ENCODE peak calls at places on chromosomes 3 and 15, in five cellular contexts. V, G, F, Y and X are unnamed samples.

GRCh38 chr3:185126201-185126600 is 26.7 kb downstream of the C3orf70 start:
- DNase-seq in V (no peak), G (no peak), F (no peak), Y (no peak), X (no peak)

GRCh38 chr3:124885466-124886167 is 1.5 kb downstream of the ITGB5 start:
- DNase-seq in V (no peak), G (peak), F (no peak), Y (no peak), X (no peak)

GRCh38 chr3:64152100-64152499 is 73.2 kb downstream of the PRICKLE2 start:
- DNase-seq in V (no peak), G (peak), F (no peak), Y (no peak), X (no peak)

GRCh38 chr15:72700076-72700475 is 14.1 kb downstream of the BBS4 start:
- DNase-seq in V (no peak), G (no peak), F (no peak), Y (no peak), X (no peak)

GRCh38 chr3:126390201-126390600 is 4.5 kb upstream of the CFAP100 start:
- DNase-seq in V (no peak), G (no peak), F (no peak), Y (no peak), X (no peak)

GRCh38 chr3:71994203-71994602 is 209.3 kb upstream of the PROK2 start:
- DNase-seq in V (no peak), G (no peak), F (no peak), Y (no peak), X (no peak)

GRCh38 chr3:52402706-52403270 is 42.1 kb downstream of the SEMA3G start:
- DNase-seq in V (no peak), G (no peak), F (peak), Y (peak), X (no peak)

GRCh38 chr15:75840659-75841058 is 2.6 kb upstream of the UBE2Q2 start:
- DNase-seq in V (no peak), G (peak), F (no peak), Y (no peak), X (no peak)

GRCh38 chr3:93843981-93844380 is 129.7 kb downstream of the PROS1 start:
- DNase-seq in V (no peak), G (peak), F (no peak), Y (no peak), X (no peak)

GRCh38 chr3:13296662-13297061 is 123.5 kb downstream of the NUP210 start:
- DNase-seq in V (no peak), G (no peak), F (no peak), Y (no peak), X (no peak)

GRCh38 chr3:99686955-99687612 is 48.7 kb downstream of the COL8A1 start:
- DNase-seq in V (peak), G (peak), F (no peak), Y (no peak), X (no peak)

GRCh38 chr3:123019591-123019990 is 8.0 kb downstream of the SEMA5B start:
- DNase-seq in V (no peak), G (no peak), F (no peak), Y (no peak), X (no peak)

GRCh38 chr15:48416301-48416700 is 85.1 kb downstream of the DUT start:
- DNase-seq in V (no peak), G (no peak), F (no peak), Y (no peak), X (no peak)

GRCh38 chr15:78364233-78364632 is 24.1 kb downstream of the CRABP1 start:
- DNase-seq in V (no peak), G (no peak), F (no peak), Y (no peak), X (no peak)

GRCh38 chr15:25863067-25863967 is at the start of gene ATP10A:
- DNase-seq in V (no peak), G (peak), F (no peak), Y (no peak), X (peak)

GRCh38 chr3:66836363-66837152 is 161.5 kb upstream of the KBTBD8 start:
- DNase-seq in V (no peak), G (no peak), F (no peak), Y (no peak), X (no peak)

GRCh38 chr3:52436500-52437106 is 8.3 kb downstream of the SEMA3G start:
- DNase-seq in V (no peak), G (no peak), F (no peak), Y (no peak), X (peak)

GRCh38 chr3:141402476-141403171 is 34.3 kb downstream of the ZBTB38 start:
- DNase-seq in V (peak), G (peak), F (peak), Y (peak), X (peak)

GRCh38 chr3:39137991-39138803 is 15.2 kb downstream of the CSRNP1 start:
- DNase-seq in V (no peak), G (no peak), F (no peak), Y (peak), X (no peak)

GRCh38 chr3:68135145-68135544 is 480.7 kb upstream of the SUCLG2 start:
- DNase-seq in V (no peak), G (no peak), F (no peak), Y (no peak), X (no peak)

GRCh38 chr3:135915206-135915605 is 50.3 kb upstream of the PPP2R3A start:
- DNase-seq in V (no peak), G (no peak), F (no peak), Y (no peak), X (no peak)

GRCh38 chr15:29805043-29805707 is 17.1 kb downstream of the TJP1 start:
- DNase-seq in V (no peak), G (peak), F (no peak), Y (no peak), X (no peak)

GRCh38 chr3:30347679-30348216 is 258.7 kb upstream of the TGFBR2 start:
- DNase-seq in V (peak), G (peak), F (no peak), Y (no peak), X (peak)

GRCh38 chr3:40939113-40940070 is 259.9 kb upstream of the CTNNB1 start:
- DNase-seq in V (no peak), G (no peak), F (peak), Y (no peak), X (no peak)

GRCh38 chr15:87752250-87752951 is 504.1 kb downstream of the NTRK3 start:
- DNase-seq in V (no peak), G (peak), F (no peak), Y (no peak), X (no peak)

GRCh38 chr3:187107989-187108388 is 31.3 kb downstream of the RPL39L start:
- DNase-seq in V (no peak), G (no peak), F (no peak), Y (no peak), X (no peak)

GRCh38 chr3:65472501-65472900 is 566.2 kb downstream of the MAGI1 start:
- DNase-seq in V (no peak), G (no peak), F (no peak), Y (no peak), X (no peak)

GRCh38 chr3:65953301-65953812 is 85.4 kb downstream of the MAGI1 start:
- DNase-seq in V (no peak), G (no peak), F (peak), Y (no peak), X (no peak)

GRCh38 chr3:46378426-46378942 is 7.7 kb downstream of the CCR5 start:
- DNase-seq in V (peak), G (peak), F (no peak), Y (peak), X (peak)

GRCh38 chr15:92643849-92644815 is 11.4 kb downstream of the FAM174B start:
- DNase-seq in V (no peak), G (no peak), F (no peak), Y (peak), X (no peak)

GRCh38 chr3:177852001-177852400 is 654.7 kb upstream of the TBL1XR1 start:
- DNase-seq in V (no peak), G (peak), F (no peak), Y (no peak), X (no peak)

GRCh38 chr15:85756411-85757072 is 38.2 kb downstream of the KLHL25 start:
- DNase-seq in V (no peak), G (no peak), F (no peak), Y (no peak), X (no peak)

GRCh38 chr15:39936187-39936586 is 2.3 kb downstream of the EIF2AK4 start:
- DNase-seq in V (no peak), G (peak), F (no peak), Y (no peak), X (no peak)

GRCh38 chr15:99956022-99956775 is 223.0 kb upstream of the LYSMD4 start:
- DNase-seq in V (no peak), G (no peak), F (no peak), Y (no peak), X (no peak)

GRCh38 chr15:33211409-33211808 is 16.9 kb upstream of the FMN1 start:
- DNase-seq in V (no peak), G (peak), F (no peak), Y (no peak), X (no peak)

GRCh38 chr3:160704006-160704405 is 27.0 kb downstream of the ARL14 start:
- DNase-seq in V (no peak), G (peak), F (no peak), Y (no peak), X (no peak)